ENCODE peak calls at places on chromosomes 16 and 17, in four cellular contexts. Z is PC-3, O is osteoblast, D is SK-N-SH. X is an unnamed sample.

GRCh38 chr17:50468120-50469004 is at the start of gene CHAD:
- DNase-seq in Z (no peak), O (peak; percentile 94), D (peak; percentile 87), X (no peak)

GRCh38 chr16:11470676-11471415 is 115.9 kb downstream of the LITAF start:
- DNase-seq in Z (no peak), O (peak; percentile 86), D (peak; percentile 14), X (no peak)

GRCh38 chr17:81387235-81388060 is 7.8 kb upstream of the BAHCC1 start:
- DNase-seq in Z (peak; percentile 64), O (peak; percentile 97), D (peak; percentile 75), X (no peak)

GRCh38 chr17:4938670-4939553 is 934 bp downstream of the SLC25A11 start:
- DNase-seq in Z (no peak), O (peak; percentile 84), D (no peak), X (no peak)

GRCh38 chr16:6177781-6178180 is 1080.2 kb upstream of the EEF2KMT start:
- DNase-seq in Z (no peak), O (no peak), D (no peak), X (no peak)

GRCh38 chr17:49755681-49756283 is 8.1 kb downstream of the FAM117A start:
- DNase-seq in Z (no peak), O (no peak), D (no peak), X (no peak)

GRCh38 chr16:75256059-75256870 is 4.8 kb upstream of the BCAR1 start:
- DNase-seq in Z (no peak), O (peak; percentile 97), D (no peak), X (no peak)

GRCh38 chr17:56710986-56711385 is 117.5 kb downstream of the NOG start:
- DNase-seq in Z (peak; percentile 82), O (no peak), D (no peak), X (peak; percentile 11)

GRCh38 chr17:73278465-73279453 is 17.1 kb upstream of the CPSF4L start:
- DNase-seq in Z (peak; percentile 27), O (peak; percentile 46), D (peak; percentile 76), X (no peak)

GRCh38 chr16:81376880-81377279 is 62.1 kb downstream of the GAN start:
- DNase-seq in Z (peak; percentile 63), O (no peak), D (no peak), X (peak; percentile 88)

GRCh38 chr16:14496047-14496770 is 133.9 kb downstream of the PARN start:
- DNase-seq in Z (no peak), O (no peak), D (no peak), X (no peak)

GRCh38 chr17:76384222-76384986 is at the start of gene SPHK1:
- DNase-seq in Z (peak; percentile 89), O (peak; percentile 99), D (peak; percentile 91), X (peak; percentile 88)

GRCh38 chr17:76480676-76481075 is 13.3 kb downstream of the AANAT start:
- DNase-seq in Z (no peak), O (no peak), D (no peak), X (no peak)

GRCh38 chr17:9883451-9883850 is 21.6 kb downstream of the RCVRN start:
- DNase-seq in Z (no peak), O (no peak), D (no peak), X (no peak)

GRCh38 chr17:34895388-34895787 is 65.9 kb downstream of the CCT6B start:
- DNase-seq in Z (no peak), O (no peak), D (no peak), X (no peak)

GRCh38 chr17:31525801-31526549 is 134.5 kb downstream of the RAB11FIP4 start:
- DNase-seq in Z (peak; percentile 32), O (peak; percentile 92), D (peak; percentile 57), X (no peak)

GRCh38 chr17:40139566-40140058 is 725 bp upstream of the CASC3 start:
- DNase-seq in Z (no peak), O (no peak), D (no peak), X (no peak)

GRCh38 chr17:59837362-59838195 is 55.2 kb downstream of the TUBD1 start:
- DNase-seq in Z (peak; percentile 100), O (peak; percentile 74), D (no peak), X (peak; percentile 100)

GRCh38 chr17:45224671-45225050 is 3.0 kb downstream of the FMNL1 start:
- DNase-seq in Z (no peak), O (peak; percentile 80), D (no peak), X (no peak)

GRCh38 chr16:4947722-4948503 is 10.2 kb upstream of the SEC14L5 start:
- DNase-seq in Z (no peak), O (peak; percentile 60), D (no peak), X (no peak)

GRCh38 chr17:74362811-74363498 is 1.3 kb upstream of the BTBD17 start:
- DNase-seq in Z (no peak), O (no peak), D (no peak), X (no peak)

GRCh38 chr16:68740628-68741346 is 3.7 kb downstream of the CDH1 start:
- DNase-seq in Z (no peak), O (no peak), D (no peak), X (no peak)

GRCh38 chr17:42720996-42721583 is 23.8 kb downstream of the EZH1 start:
- DNase-seq in Z (peak; percentile 80), O (peak; percentile 88), D (peak; percentile 75), X (peak; percentile 43)

GRCh38 chr17:5883775-5884665 is 186.2 kb upstream of the WSCD1 start:
- DNase-seq in Z (peak; percentile 90), O (no peak), D (no peak), X (peak; percentile 97)

DNA sequence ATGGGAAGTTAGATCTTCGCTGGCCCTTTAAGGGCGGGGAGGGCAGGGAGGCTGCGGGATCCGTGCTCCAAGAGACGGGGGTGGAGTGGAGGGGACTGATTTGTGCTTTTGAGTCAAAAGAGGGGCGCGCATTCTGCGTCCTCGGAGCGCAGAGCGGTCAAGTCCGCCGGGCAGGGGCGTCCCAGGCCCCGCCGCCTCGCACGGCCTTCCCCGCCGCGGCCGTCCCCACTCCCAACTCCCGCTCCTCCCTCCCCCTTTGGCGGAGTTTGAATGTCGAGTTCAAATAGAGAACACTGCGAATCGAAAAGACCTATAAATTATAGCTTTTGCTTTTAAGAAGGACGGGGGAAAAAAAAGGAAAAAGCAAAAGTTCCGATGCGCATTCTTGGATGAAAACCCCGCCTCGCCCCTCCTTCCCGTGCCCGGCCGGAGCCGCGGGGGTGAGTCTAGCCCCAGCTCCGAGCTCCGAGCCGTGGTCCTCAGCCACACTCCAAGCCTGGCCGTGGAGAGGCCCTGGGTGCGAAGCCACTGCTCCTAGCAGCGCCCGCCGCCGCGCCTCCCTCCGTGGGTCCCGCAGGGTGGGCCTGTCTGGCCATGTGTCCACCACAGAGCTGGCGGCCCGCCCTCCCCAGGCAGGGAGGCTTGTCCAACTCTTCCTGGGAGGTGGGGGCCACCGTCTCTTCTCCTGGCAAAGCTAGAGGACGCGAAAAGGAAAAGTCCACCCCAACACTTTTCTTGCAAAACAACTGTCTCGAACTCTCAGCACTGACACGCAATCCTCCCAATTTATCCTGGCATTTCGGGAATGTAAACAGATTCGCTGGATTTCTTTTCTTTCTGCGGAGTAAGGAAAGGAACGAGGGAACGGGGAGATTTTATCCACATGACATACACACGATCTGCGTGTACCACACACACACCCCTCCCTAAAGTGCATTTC is 3.6 kb downstream of the CBX8 start:
- DNase-seq in Z (no peak), O (peak; percentile 94), D (peak; percentile 40), X (no peak)
- H2AFZ ChIP-seq in Z (no peak overlapping the region), O (no peak overlapping the region), D (no peak overlapping the region), X (peak overlapping the region; percentile 69)

GRCh38 chr17:29574732-29575510 is 6.4 kb downstream of the TP53I13 start:
- DNase-seq in Z (no peak), O (peak; percentile 75), D (no peak), X (no peak)
- H3K36me3 ChIP-seq in Z (no peaks in the 10 kb centered on the region), O (peaks cover 43% of the 10 kb centered on the region), D (peaks cover 66% of the 10 kb centered on the region), X (peaks cover 20% of the 10 kb centered on the region)

GRCh38 chr17:41653421-41654133 is 29.2 kb upstream of the KRT17 start:
- DNase-seq in Z (no peak), O (peak; percentile 77), D (no peak), X (peak; percentile 20)
- H2AFZ ChIP-seq in Z (no peak overlapping the region), O (no peak overlapping the region), D (no peak overlapping the region), X (no peak overlapping the region)

DNA sequence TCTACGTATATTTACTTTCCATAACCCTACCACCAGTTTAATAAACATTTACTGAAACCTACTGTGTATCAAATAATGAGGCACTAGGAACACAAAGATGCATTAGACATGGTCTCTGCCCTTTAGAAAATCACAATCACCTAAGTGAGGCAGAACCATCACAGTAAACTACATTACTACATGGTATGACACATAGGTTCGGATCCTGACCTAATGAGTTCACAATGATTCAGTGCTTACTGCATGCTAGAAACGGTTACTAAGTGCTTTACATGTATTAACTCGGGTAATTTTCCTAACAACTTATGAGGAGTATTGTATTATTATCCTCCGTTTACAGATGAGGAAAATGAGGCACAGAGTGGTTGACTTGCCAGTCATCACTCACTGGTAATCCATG is 5.2 kb upstream of the SYNRG start:
- DNase-seq in Z (peak; percentile 67), O (peak; percentile 91), D (no peak), X (peak; percentile 71)
- H3K36me3 ChIP-seq in Z (peaks cover 5% of the 10 kb centered on the region), O (peaks cover 43% of the 10 kb centered on the region), D (peaks cover 45% of the 10 kb centered on the region), X (peaks cover 11% of the 10 kb centered on the region)

DNA sequence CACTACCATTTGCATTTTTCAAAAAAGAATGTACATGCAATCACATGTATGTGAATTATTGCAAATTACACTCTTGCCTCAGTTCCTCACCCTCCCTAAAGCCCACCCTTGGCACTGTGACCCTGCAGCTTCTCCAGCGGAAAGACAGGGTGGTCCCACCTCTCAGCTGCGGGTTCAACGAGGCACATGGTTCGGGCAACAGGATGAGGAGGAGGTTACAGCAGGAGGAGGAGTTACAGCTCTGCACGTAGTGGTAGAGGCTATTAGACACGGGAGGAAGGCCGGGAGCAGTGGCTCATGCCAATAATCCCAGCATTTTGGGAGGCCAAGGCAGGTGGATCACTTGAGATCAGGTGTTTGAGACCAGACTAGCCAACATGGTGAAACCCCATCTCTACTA is 5.2 kb downstream of the C16orf95 start:
- DNase-seq in Z (no peak), O (no peak), D (no peak), X (no peak)
- H2AFZ ChIP-seq in Z (no peak overlapping the region), O (no peak overlapping the region), D (no peak overlapping the region), X (no peak overlapping the region)

GRCh38 chr16:70298988-70299938 is at the start of gene DDX19B:
- DNase-seq in Z (peak; percentile 38), O (peak; percentile 89), D (peak; percentile 90), X (peak; percentile 58)

GRCh38 chr16:70290949-70291519 is 1.7 kb upstream of the AARS1 start:
- DNase-seq in Z (no peak), O (no peak), D (no peak), X (no peak)

GRCh38 chr16:70301121-70301520 is 2.1 kb downstream of the DDX19B start:
- DNase-seq in Z (no peak), O (peak; percentile 36), D (no peak), X (no peak)

GRCh38 chr16:70294385-70295029 is 4.5 kb upstream of the DDX19B start:
- DNase-seq in Z (no peak), O (peak; percentile 41), D (no peak), X (no peak)

GRCh38 chr16:70295634-70296033 is 3.4 kb upstream of the DDX19B start:
- DNase-seq in Z (no peak), O (no peak), D (no peak), X (no peak)
- H3K36me3 ChIP-seq in Z (no peaks in the 10 kb centered on the region), O (no peaks in the 10 kb centered on the region), D (no peaks in the 10 kb centered on the region), X (no peaks in the 10 kb centered on the region)

X was measured in mammary epithelial cell.